ENCODE peak calls at places on chromosomes 4 and X, in ten cellular contexts. One of them, this sample, is unnamed.
A peak's percentile ranks its signal among the peaks of the same experiment; 100 is the strongest.

GRCh38 chrX:118423558-118423957 is 72.1 kb upstream of the DOCK11 start:
- DNase-seq in nephron progenitor cell: no peak
- DNase-seq in naive thymus-derived CD4-positive, alpha-beta T cell: no peak
- DNase-seq in osteocyte: no peak
- DNase-seq in anterior cingulate cortex: no peak
- DNase-seq in fibroblast of lung: no peak
- DNase-seq in amniotic stem cell: no peak
- DNase-seq in LoVo: no peak
- DNase-seq in GM23338: no peak
- DNase-seq in ACHN: no peak
- DNase-seq in this sample: no peak

GRCh38 chr4:74045772-74046171 is 7.3 kb upstream of the CXCL3 start:
- DNase-seq in nephron progenitor cell: no peak
- DNase-seq in ACHN: no peak
- DNase-seq in amniotic stem cell: no peak
- DNase-seq in LoVo: no peak
- DNase-seq in anterior cingulate cortex: no peak
- DNase-seq in fibroblast of lung: no peak
- DNase-seq in osteocyte: no peak
- DNase-seq in GM23338: no peak
- DNase-seq in naive thymus-derived CD4-positive, alpha-beta T cell: no peak
- DNase-seq in this sample: no peak

GRCh38 chr4:110096406-110096805 is 102.0 kb downstream of the ELOVL6 start:
- DNase-seq in nephron progenitor cell: no peak
- DNase-seq in ACHN: no peak
- DNase-seq in osteocyte: no peak
- DNase-seq in LoVo: no peak
- DNase-seq in GM23338: no peak
- DNase-seq in fibroblast of lung: no peak
- DNase-seq in anterior cingulate cortex: no peak
- DNase-seq in amniotic stem cell: no peak
- DNase-seq in naive thymus-derived CD4-positive, alpha-beta T cell: no peak
- DNase-seq in this sample: no peak

GRCh38 chr4:113826431-113826830 is 64.9 kb upstream of the CAMK2D start:
- DNase-seq in naive thymus-derived CD4-positive, alpha-beta T cell: no peak
- DNase-seq in amniotic stem cell: no peak
- DNase-seq in osteocyte: no peak
- DNase-seq in anterior cingulate cortex: no peak
- DNase-seq in LoVo: no peak
- DNase-seq in fibroblast of lung: no peak
- DNase-seq in nephron progenitor cell: no peak
- DNase-seq in GM23338: no peak
- DNase-seq in ACHN: no peak
- DNase-seq in this sample: no peak

GRCh38 chr4:78225236-78225635 is 168.1 kb downstream of the FRAS1 start:
- DNase-seq in anterior cingulate cortex: no peak
- DNase-seq in osteocyte: no peak
- DNase-seq in ACHN: no peak
- DNase-seq in nephron progenitor cell: no peak
- DNase-seq in fibroblast of lung: no peak
- DNase-seq in LoVo: no peak
- DNase-seq in naive thymus-derived CD4-positive, alpha-beta T cell: no peak
- DNase-seq in GM23338: no peak
- DNase-seq in amniotic stem cell: no peak
- DNase-seq in this sample: no peak

GRCh38 chr4:54719378-54719777 is 61.6 kb downstream of the KIT start:
- DNase-seq in LoVo: no peak
- DNase-seq in anterior cingulate cortex: no peak
- DNase-seq in fibroblast of lung: no peak
- DNase-seq in nephron progenitor cell: no peak
- DNase-seq in naive thymus-derived CD4-positive, alpha-beta T cell: no peak
- DNase-seq in ACHN: no peak
- DNase-seq in GM23338: no peak
- DNase-seq in osteocyte: no peak
- DNase-seq in amniotic stem cell: no peak
- DNase-seq in this sample: no peak

GRCh38 chr4:71009091-71009490 is 15.6 kb downstream of the DCK start:
- DNase-seq in anterior cingulate cortex: no peak
- DNase-seq in amniotic stem cell: no peak
- DNase-seq in GM23338: no peak
- DNase-seq in naive thymus-derived CD4-positive, alpha-beta T cell: no peak
- DNase-seq in fibroblast of lung: no peak
- DNase-seq in osteocyte: no peak
- DNase-seq in nephron progenitor cell: no peak
- DNase-seq in LoVo: no peak
- DNase-seq in ACHN: no peak
- DNase-seq in this sample: no peak

GRCh38 chrX:130830599-130831346 is 72.2 kb downstream of the ENOX2 start:
- DNase-seq in osteocyte: no peak
- DNase-seq in GM23338: no peak
- DNase-seq in anterior cingulate cortex: no peak
- DNase-seq in ACHN: no peak
- DNase-seq in naive thymus-derived CD4-positive, alpha-beta T cell: no peak
- DNase-seq in nephron progenitor cell: no peak
- DNase-seq in LoVo: no peak
- DNase-seq in amniotic stem cell: no peak
- DNase-seq in fibroblast of lung: no peak
- DNase-seq in this sample: no peak

GRCh38 chr4:168645933-168646768 is 149.3 kb downstream of the PALLD start:
- DNase-seq in amniotic stem cell: no peak
- DNase-seq in GM23338: no peak
- DNase-seq in naive thymus-derived CD4-positive, alpha-beta T cell: no peak
- DNase-seq in LoVo: no peak
- DNase-seq in anterior cingulate cortex: no peak
- DNase-seq in ACHN: no peak
- DNase-seq in fibroblast of lung: no peak
- DNase-seq in osteocyte: no peak
- DNase-seq in nephron progenitor cell: no peak
- DNase-seq in this sample: no peak

GRCh38 chrX:130173190-130173895 is 1.6 kb downstream of the RAB33A start:
- DNase-seq in anterior cingulate cortex: peak; percentile 12
- DNase-seq in amniotic stem cell: peak; percentile 26
- DNase-seq in nephron progenitor cell: no peak
- DNase-seq in LoVo: peak; percentile 1
- DNase-seq in naive thymus-derived CD4-positive, alpha-beta T cell: no peak
- DNase-seq in GM23338: no peak
- DNase-seq in ACHN: peak; percentile 66
- DNase-seq in osteocyte: peak; percentile 81
- DNase-seq in fibroblast of lung: peak; percentile 93
- DNase-seq in this sample: no peak

GRCh38 chrX:131025336-131025735 is 32.8 kb upstream of the ARHGAP36 start:
- DNase-seq in osteocyte: no peak
- DNase-seq in ACHN: no peak
- DNase-seq in naive thymus-derived CD4-positive, alpha-beta T cell: no peak
- DNase-seq in LoVo: no peak
- DNase-seq in anterior cingulate cortex: no peak
- DNase-seq in nephron progenitor cell: no peak
- DNase-seq in GM23338: no peak
- DNase-seq in amniotic stem cell: no peak
- DNase-seq in fibroblast of lung: no peak
- DNase-seq in this sample: no peak

GRCh38 chr4:26331380-26331945 is 10.6 kb downstream of the RBPJ start:
- DNase-seq in anterior cingulate cortex: no peak
- DNase-seq in amniotic stem cell: no peak
- DNase-seq in nephron progenitor cell: no peak
- DNase-seq in osteocyte: no peak
- DNase-seq in fibroblast of lung: no peak
- DNase-seq in naive thymus-derived CD4-positive, alpha-beta T cell: no peak
- DNase-seq in GM23338: no peak
- DNase-seq in ACHN: no peak
- DNase-seq in LoVo: no peak
- DNase-seq in this sample: no peak

GRCh38 chrX:130878350-130879341 is 24.4 kb downstream of the ENOX2 start:
- DNase-seq in anterior cingulate cortex: peak; percentile 1
- DNase-seq in osteocyte: no peak
- DNase-seq in ACHN: peak; percentile 81
- DNase-seq in amniotic stem cell: peak; percentile 20
- DNase-seq in GM23338: no peak
- DNase-seq in fibroblast of lung: peak; percentile 88
- DNase-seq in naive thymus-derived CD4-positive, alpha-beta T cell: no peak
- DNase-seq in LoVo: peak; percentile 1
- DNase-seq in nephron progenitor cell: no peak
- DNase-seq in this sample: no peak

GRCh38 chrX:42869659-42870476 is 91.9 kb upstream of the PPP1R2C start:
- DNase-seq in osteocyte: no peak
- DNase-seq in fibroblast of lung: no peak
- DNase-seq in ACHN: no peak
- DNase-seq in anterior cingulate cortex: no peak
- DNase-seq in amniotic stem cell: no peak
- DNase-seq in LoVo: no peak
- DNase-seq in GM23338: no peak
- DNase-seq in naive thymus-derived CD4-positive, alpha-beta T cell: no peak
- DNase-seq in nephron progenitor cell: no peak
- DNase-seq in this sample: no peak

GRCh38 chr4:53633608-53634007 is 42.3 kb upstream of the LNX1 start:
- DNase-seq in amniotic stem cell: no peak
- DNase-seq in fibroblast of lung: peak; percentile 74
- DNase-seq in LoVo: no peak
- DNase-seq in ACHN: no peak
- DNase-seq in osteocyte: no peak
- DNase-seq in anterior cingulate cortex: no peak
- DNase-seq in GM23338: no peak
- DNase-seq in nephron progenitor cell: no peak
- DNase-seq in naive thymus-derived CD4-positive, alpha-beta T cell: no peak
- DNase-seq in this sample: no peak

GRCh38 chr4:139625487-139625886 is 40.1 kb upstream of the MGST2 start:
- DNase-seq in osteocyte: no peak
- DNase-seq in anterior cingulate cortex: peak; percentile 2
- DNase-seq in LoVo: no peak
- DNase-seq in fibroblast of lung: no peak
- DNase-seq in naive thymus-derived CD4-positive, alpha-beta T cell: no peak
- DNase-seq in GM23338: no peak
- DNase-seq in nephron progenitor cell: no peak
- DNase-seq in ACHN: no peak
- DNase-seq in amniotic stem cell: no peak
- DNase-seq in this sample: no peak